ENCODE peak calls at places on chromosomes 11 and 22, in eight cellular contexts. One of them, this sample, is unnamed.

GRCh38 chr11:129960216-129961214 is 42.1 kb downstream of the PRDM10 start:
- DNase-seq in CD8-positive, alpha-beta T cell: no peak
- DNase-seq in transverse colon: no peak
- DNase-seq in upper lobe of right lung: no peak
- DNase-seq in aorta: no peak
- DNase-seq in Panc1: peak; percentile 71
- DNase-seq in fibroblast of lung: peak; percentile 95
- DNase-seq in colonic mucosa: no peak
- DNase-seq in this sample: peak; percentile 56

GRCh38 chr22:47250995-47251765 is 488.7 kb downstream of the TBC1D22A start:
- DNase-seq in fibroblast of lung: no peak
- DNase-seq in colonic mucosa: no peak
- DNase-seq in Panc1: no peak
- DNase-seq in CD8-positive, alpha-beta T cell: no peak
- DNase-seq in aorta: no peak
- DNase-seq in transverse colon: no peak
- DNase-seq in upper lobe of right lung: no peak
- DNase-seq in this sample: no peak

GRCh38 chr11:111585371-111585770 is 16.9 kb upstream of the SIK2 start:
- DNase-seq in fibroblast of lung: peak; percentile 85
- DNase-seq in colonic mucosa: no peak
- DNase-seq in aorta: no peak
- DNase-seq in transverse colon: no peak
- DNase-seq in Panc1: no peak
- DNase-seq in upper lobe of right lung: no peak
- DNase-seq in CD8-positive, alpha-beta T cell: no peak
- DNase-seq in this sample: no peak

GRCh38 chr11:413120-414081 is 1.4 kb downstream of the SIGIRR start:
- DNase-seq in transverse colon: peak; percentile 9
- DNase-seq in CD8-positive, alpha-beta T cell: no peak
- DNase-seq in Panc1: no peak
- DNase-seq in colonic mucosa: no peak
- DNase-seq in fibroblast of lung: no peak
- DNase-seq in aorta: no peak
- DNase-seq in upper lobe of right lung: no peak
- DNase-seq in this sample: no peak

GRCh38 chr22:31020334-31020733 is 51.3 kb downstream of the TUG1 start:
- DNase-seq in upper lobe of right lung: no peak
- DNase-seq in Panc1: no peak
- DNase-seq in CD8-positive, alpha-beta T cell: no peak
- DNase-seq in colonic mucosa: no peak
- DNase-seq in aorta: no peak
- DNase-seq in fibroblast of lung: no peak
- DNase-seq in transverse colon: no peak
- DNase-seq in this sample: no peak

GRCh38 chr11:123478352-123478986 is 48.4 kb downstream of the GRAMD1B start:
- DNase-seq in upper lobe of right lung: no peak
- DNase-seq in colonic mucosa: peak; percentile 38
- DNase-seq in aorta: no peak
- DNase-seq in fibroblast of lung: peak; percentile 71
- DNase-seq in Panc1: peak; percentile 61
- DNase-seq in transverse colon: peak; percentile 42
- DNase-seq in CD8-positive, alpha-beta T cell: no peak
- DNase-seq in this sample: peak; percentile 77

GRCh38 chr11:88779551-88779950 is 286.2 kb downstream of the GRM5 start:
- DNase-seq in Panc1: peak; percentile 7
- DNase-seq in CD8-positive, alpha-beta T cell: no peak
- DNase-seq in upper lobe of right lung: no peak
- DNase-seq in transverse colon: no peak
- DNase-seq in fibroblast of lung: peak; percentile 94
- DNase-seq in aorta: no peak
- DNase-seq in colonic mucosa: no peak
- DNase-seq in this sample: no peak

GRCh38 chr11:82757660-82758301 is 24.1 kb upstream of the FAM181B start:
- DNase-seq in CD8-positive, alpha-beta T cell: no peak
- DNase-seq in colonic mucosa: no peak
- DNase-seq in fibroblast of lung: no peak
- DNase-seq in aorta: no peak
- DNase-seq in transverse colon: no peak
- DNase-seq in Panc1: no peak
- DNase-seq in upper lobe of right lung: no peak
- DNase-seq in this sample: no peak

GRCh38 chr11:102843474-102843873 is at the start of gene MMP3:
- DNase-seq in CD8-positive, alpha-beta T cell: no peak
- DNase-seq in aorta: no peak
- DNase-seq in Panc1: no peak
- DNase-seq in fibroblast of lung: peak; percentile 56
- DNase-seq in colonic mucosa: no peak
- DNase-seq in transverse colon: no peak
- DNase-seq in upper lobe of right lung: no peak
- DNase-seq in this sample: no peak

GRCh38 chr11:36356201-36356600 is 60.1 kb downstream of the PRR5L start:
- DNase-seq in upper lobe of right lung: no peak
- DNase-seq in aorta: no peak
- DNase-seq in CD8-positive, alpha-beta T cell: no peak
- DNase-seq in colonic mucosa: peak; percentile 60
- DNase-seq in transverse colon: peak; percentile 57
- DNase-seq in Panc1: no peak
- DNase-seq in fibroblast of lung: peak; percentile 38
- DNase-seq in this sample: no peak

GRCh38 chr11:119339581-119340334 is 925 bp downstream of the C1QTNF5 start:
- DNase-seq in fibroblast of lung: peak; percentile 42
- DNase-seq in colonic mucosa: peak; percentile 71
- DNase-seq in upper lobe of right lung: peak; percentile 89
- DNase-seq in CD8-positive, alpha-beta T cell: no peak
- DNase-seq in transverse colon: peak; percentile 68
- DNase-seq in Panc1: no peak
- DNase-seq in aorta: peak; percentile 95
- DNase-seq in this sample: no peak

GRCh38 chr11:83725718-83726117 is 439.6 kb upstream of the CCDC90B start:
- DNase-seq in transverse colon: no peak
- DNase-seq in CD8-positive, alpha-beta T cell: no peak
- DNase-seq in upper lobe of right lung: no peak
- DNase-seq in Panc1: no peak
- DNase-seq in aorta: no peak
- DNase-seq in colonic mucosa: no peak
- DNase-seq in fibroblast of lung: peak; percentile 30
- DNase-seq in this sample: no peak

GRCh38 chr11:121451178-121451981 is 734 bp upstream of the SORL1 start:
- DNase-seq in Panc1: no peak
- DNase-seq in colonic mucosa: peak; percentile 81
- DNase-seq in aorta: no peak
- DNase-seq in CD8-positive, alpha-beta T cell: no peak
- DNase-seq in transverse colon: peak; percentile 90
- DNase-seq in fibroblast of lung: no peak
- DNase-seq in upper lobe of right lung: no peak
- DNase-seq in this sample: no peak

GRCh38 chr11:90753546-90753945 is 530.7 kb upstream of the CHORDC1 start:
- DNase-seq in colonic mucosa: no peak
- DNase-seq in upper lobe of right lung: no peak
- DNase-seq in aorta: no peak
- DNase-seq in CD8-positive, alpha-beta T cell: no peak
- DNase-seq in transverse colon: no peak
- DNase-seq in Panc1: no peak
- DNase-seq in fibroblast of lung: no peak
- DNase-seq in this sample: no peak

GRCh38 chr11:90757851-90758494 is 535.1 kb upstream of the CHORDC1 start:
- DNase-seq in transverse colon: no peak
- DNase-seq in colonic mucosa: no peak
- DNase-seq in Panc1: no peak
- DNase-seq in upper lobe of right lung: no peak
- DNase-seq in fibroblast of lung: no peak
- DNase-seq in aorta: no peak
- DNase-seq in CD8-positive, alpha-beta T cell: no peak
- DNase-seq in this sample: no peak

GRCh38 chr11:90756617-90757016 is 533.8 kb upstream of the CHORDC1 start:
- DNase-seq in upper lobe of right lung: no peak
- DNase-seq in colonic mucosa: no peak
- DNase-seq in Panc1: no peak
- DNase-seq in fibroblast of lung: no peak
- DNase-seq in aorta: no peak
- DNase-seq in CD8-positive, alpha-beta T cell: no peak
- DNase-seq in transverse colon: no peak
- DNase-seq in this sample: no peak
- H3K27ac ChIP-seq in upper lobe of right lung: no peak overlapping the region
- H3K27ac ChIP-seq in colonic mucosa: no peak overlapping the region
- H3K27ac ChIP-seq in Panc1: no peak overlapping the region
- H3K27ac ChIP-seq in fibroblast of lung: no peak overlapping the region
- H3K27ac ChIP-seq in aorta: no peak overlapping the region
- H3K27ac ChIP-seq in CD8-positive, alpha-beta T cell: no peak overlapping the region
- H3K27ac ChIP-seq in transverse colon: no peak overlapping the region
- H3K27ac ChIP-seq in this sample: no peak overlapping the region

DNA sequence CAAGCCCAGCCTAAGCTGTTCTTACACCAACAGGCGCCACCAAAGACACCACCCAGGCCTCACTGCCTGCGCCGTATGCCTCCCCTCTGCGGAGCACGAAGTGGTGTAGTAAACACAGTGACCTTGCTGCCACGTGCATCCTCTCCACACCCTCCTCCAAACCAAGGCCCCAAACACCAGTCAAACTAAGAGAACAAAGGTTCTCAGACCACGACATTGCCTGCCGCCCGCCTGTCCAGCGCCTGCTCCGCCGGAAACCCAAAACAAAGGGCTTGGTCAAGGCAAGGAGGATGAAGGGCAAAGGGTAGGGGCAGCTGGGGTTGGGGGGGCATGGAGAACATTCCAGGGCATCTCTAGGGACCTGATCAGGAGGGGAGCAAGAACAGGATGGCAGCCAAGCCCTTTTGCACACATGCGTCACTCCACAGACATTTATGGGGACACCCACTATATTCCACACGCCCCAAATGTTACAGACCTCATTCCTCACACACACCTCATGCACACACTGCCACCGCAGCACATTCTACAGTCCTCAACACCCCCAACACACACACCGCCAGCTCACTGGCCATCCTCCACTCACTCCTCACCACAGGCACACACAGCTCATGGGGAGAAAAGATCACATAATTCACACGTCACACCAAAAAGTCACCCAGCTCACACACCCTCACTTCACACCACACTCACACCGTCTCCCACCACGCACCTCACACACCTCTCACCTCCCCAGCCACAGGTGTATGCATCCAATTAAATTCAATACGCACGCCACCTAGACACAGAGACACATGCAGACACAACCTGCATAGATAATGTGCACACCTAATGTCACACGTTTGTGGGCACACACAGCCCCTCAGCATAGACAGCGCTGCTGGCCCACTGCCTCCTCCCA is 34.5 kb downstream of the PDE2A start:
- DNase-seq in upper lobe of right lung: no peak
- DNase-seq in aorta: no peak
- DNase-seq in Panc1: no peak
- DNase-seq in colonic mucosa: no peak
- DNase-seq in transverse colon: no peak
- DNase-seq in CD8-positive, alpha-beta T cell: no peak
- DNase-seq in fibroblast of lung: no peak
- DNase-seq in this sample: no peak
- H3K27ac ChIP-seq in upper lobe of right lung: no peak overlapping the region
- H3K27ac ChIP-seq in aorta: no peak overlapping the region
- H3K27ac ChIP-seq in Panc1: no peak overlapping the region
- H3K27ac ChIP-seq in colonic mucosa: no peak overlapping the region
- H3K27ac ChIP-seq in transverse colon: no peak overlapping the region
- H3K27ac ChIP-seq in CD8-positive, alpha-beta T cell: no peak overlapping the region
- H3K27ac ChIP-seq in fibroblast of lung: no peak overlapping the region
- H3K27ac ChIP-seq in this sample: no peak overlapping the region

GRCh38 chr11:128294685-128295079 is 292.7 kb downstream of the ETS1 start:
- DNase-seq in CD8-positive, alpha-beta T cell: no peak
- DNase-seq in upper lobe of right lung: no peak
- DNase-seq in aorta: no peak
- DNase-seq in transverse colon: no peak
- DNase-seq in fibroblast of lung: peak; percentile 78
- DNase-seq in Panc1: no peak
- DNase-seq in colonic mucosa: no peak
- DNase-seq in this sample: no peak
- H3K27ac ChIP-seq in CD8-positive, alpha-beta T cell: no peak overlapping the region
- H3K27ac ChIP-seq in upper lobe of right lung: no peak overlapping the region
- H3K27ac ChIP-seq in aorta: peak overlapping the region; percentile 23
- H3K27ac ChIP-seq in transverse colon: peak overlapping the region; percentile 25
- H3K27ac ChIP-seq in fibroblast of lung: no peak overlapping the region
- H3K27ac ChIP-seq in Panc1: no peak overlapping the region
- H3K27ac ChIP-seq in colonic mucosa: no peak overlapping the region
- H3K27ac ChIP-seq in this sample: no peak overlapping the region

GRCh38 chr11:65471410-65471762 is 27.5 kb upstream of the MALAT1 start:
- DNase-seq in aorta: peak; percentile 91
- DNase-seq in CD8-positive, alpha-beta T cell: no peak
- DNase-seq in upper lobe of right lung: peak; percentile 89
- DNase-seq in transverse colon: peak; percentile 78
- DNase-seq in fibroblast of lung: peak; percentile 74
- DNase-seq in colonic mucosa: peak; percentile 76
- DNase-seq in Panc1: no peak
- DNase-seq in this sample: no peak

GRCh38 chr11:65473275-65473860 is 25.5 kb upstream of the MALAT1 start:
- DNase-seq in upper lobe of right lung: no peak
- DNase-seq in fibroblast of lung: peak; percentile 33
- DNase-seq in aorta: no peak
- DNase-seq in Panc1: no peak
- DNase-seq in CD8-positive, alpha-beta T cell: no peak
- DNase-seq in transverse colon: no peak
- DNase-seq in colonic mucosa: no peak
- DNase-seq in this sample: no peak

GRCh38 chr11:65468874-65469333 is 29.9 kb upstream of the MALAT1 start:
- DNase-seq in CD8-positive, alpha-beta T cell: no peak
- DNase-seq in Panc1: no peak
- DNase-seq in fibroblast of lung: peak; percentile 20
- DNase-seq in upper lobe of right lung: peak; percentile 94
- DNase-seq in colonic mucosa: peak; percentile 93
- DNase-seq in transverse colon: peak; percentile 94
- DNase-seq in aorta: no peak
- DNase-seq in this sample: peak; percentile 81

DNA sequence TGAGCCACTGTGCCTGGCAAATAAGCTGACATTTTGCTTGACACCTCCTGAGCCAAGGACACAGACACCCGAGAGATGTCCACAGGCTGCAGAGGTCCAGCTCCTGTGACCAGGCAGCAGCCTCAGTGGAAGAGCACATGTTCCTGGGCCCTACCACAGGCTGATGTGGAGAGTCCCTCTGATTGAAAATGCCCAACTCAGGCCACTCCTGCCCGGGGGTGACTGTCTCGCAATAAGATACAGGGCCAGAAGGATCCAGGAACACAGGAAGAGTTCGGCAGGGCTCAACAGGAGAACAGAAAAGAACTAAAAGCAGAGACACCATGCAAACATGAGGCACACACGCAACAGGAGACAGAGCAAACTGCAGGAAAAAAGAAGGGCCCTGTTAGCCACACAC is 28.4 kb upstream of the MALAT1 start:
- DNase-seq in colonic mucosa: no peak
- DNase-seq in transverse colon: no peak
- DNase-seq in upper lobe of right lung: no peak
- DNase-seq in CD8-positive, alpha-beta T cell: no peak
- DNase-seq in Panc1: no peak
- DNase-seq in aorta: no peak
- DNase-seq in fibroblast of lung: no peak
- DNase-seq in this sample: no peak
- H3K27ac ChIP-seq in colonic mucosa: peak overlapping the region; percentile 93
- H3K27ac ChIP-seq in transverse colon: peak overlapping the region; percentile 92
- H3K27ac ChIP-seq in upper lobe of right lung: peak overlapping the region; percentile 90
- H3K27ac ChIP-seq in CD8-positive, alpha-beta T cell: no peak overlapping the region
- H3K27ac ChIP-seq in Panc1: peak overlapping the region; percentile 100
- H3K27ac ChIP-seq in aorta: no peak overlapping the region
- H3K27ac ChIP-seq in fibroblast of lung: peak overlapping the region; percentile 97
- H3K27ac ChIP-seq in this sample: peak overlapping the region; percentile 97